ENCODE peak calls at places on chromosomes 7 and 10, in five cellular contexts. T, F, L, E and J are unnamed samples.

GRCh38 chr7:121288894-121289293 is 39.9 kb upstream of the WNT16 start:
- DNase-seq in T (no peak), F (no peak), L (no peak), E (no peak), J (peak)

GRCh38 chr7:2542924-2543871 is 12.1 kb downstream of the BRAT1 start:
- DNase-seq in T (no peak), F (no peak), L (peak), E (peak), J (no peak)

GRCh38 chr7:4803397-4804241 is 28.2 kb downstream of the AP5Z1 start:
- DNase-seq in T (peak), F (no peak), L (peak), E (no peak), J (no peak)

GRCh38 chr7:31002256-31002655 is 38.5 kb downstream of the GHRHR start:
- DNase-seq in T (no peak), F (no peak), L (peak), E (no peak), J (no peak)

GRCh38 chr10:71084818-71085126 is 127.6 kb upstream of the UNC5B start:
- DNase-seq in T (no peak), F (no peak), L (no peak), E (peak), J (no peak)

GRCh38 chr10:69338547-69339450 is 60.5 kb downstream of the HK1 start:
- DNase-seq in T (no peak), F (no peak), L (no peak), E (peak), J (no peak)

GRCh38 chr7:38830826-38831225 is 78.2 kb downstream of the VPS41 start:
- DNase-seq in T (no peak), F (no peak), L (no peak), E (no peak), J (no peak)

GRCh38 chr10:4723860-4724259 is 102.1 kb upstream of the AKR1E2 start:
- DNase-seq in T (no peak), F (no peak), L (no peak), E (no peak), J (no peak)

GRCh38 chr10:100520811-100521210 is 1.1 kb upstream of the SEC31B start:
- DNase-seq in T (no peak), F (no peak), L (no peak), E (no peak), J (no peak)

GRCh38 chr7:19248681-19249080 is 103.5 kb upstream of the FERD3L start:
- DNase-seq in T (no peak), F (no peak), L (no peak), E (no peak), J (peak)

GRCh38 chr7:133434246-133434865 is 181.5 kb downstream of the EXOC4 start:
- DNase-seq in T (peak), F (no peak), L (no peak), E (no peak), J (peak)

GRCh38 chr10:61912981-61913380 is 11.5 kb downstream of the ARID5B start:
- DNase-seq in T (no peak), F (no peak), L (no peak), E (no peak), J (no peak)

GRCh38 chr10:47346572-47347302 is 1.4 kb upstream of the RBP3 start:
- DNase-seq in T (no peak), F (no peak), L (peak), E (peak), J (peak)

GRCh38 chr7:24732646-24733413 is 24.4 kb downstream of the GSDME start:
- DNase-seq in T (peak), F (no peak), L (no peak), E (peak), J (peak)

GRCh38 chr7:69429817-69430501 is 168.3 kb upstream of the AUTS2 start:
- DNase-seq in T (no peak), F (no peak), L (no peak), E (peak), J (no peak)

GRCh38 chr7:85497999-85498398 is 311.1 kb upstream of the SEMA3D start:
- DNase-seq in T (no peak), F (no peak), L (no peak), E (no peak), J (no peak)

GRCh38 chr10:99777918-99778716 is 4.3 kb upstream of the ABCC2 start:
- DNase-seq in T (peak), F (no peak), L (no peak), E (no peak), J (no peak)

GRCh38 chr7:155996718-155997059 is 184.4 kb upstream of the SHH start:
- DNase-seq in T (no peak), F (no peak), L (no peak), E (no peak), J (no peak)

GRCh38 chr7:95026018-95026417 is 118.6 kb downstream of the PPP1R9A start:
- DNase-seq in T (no peak), F (no peak), L (no peak), E (no peak), J (no peak)

GRCh38 chr7:123183431-123183830 is 16.3 kb downstream of the SLC13A1 start:
- DNase-seq in T (no peak), F (no peak), L (no peak), E (no peak), J (no peak)

GRCh38 chr10:113965683-113966082 is 78.0 kb upstream of the ADRB1 start:
- DNase-seq in T (no peak), F (no peak), L (no peak), E (no peak), J (no peak)

GRCh38 chr7:150373049-150373801 is 4.6 kb downstream of the REPIN1 start:
- DNase-seq in T (no peak), F (peak), L (no peak), E (no peak), J (no peak)

GRCh38 chr7:98354052-98354451 is 46.8 kb downstream of the BAIAP2L1 start:
- DNase-seq in T (peak), F (no peak), L (no peak), E (no peak), J (no peak)
- H3K4me3 ChIP-seq in T (peak), F (no peak), L (no peak), E (no peak), J (no peak)

GRCh38 chr10:21363753-21364104 is 161.8 kb downstream of the SKIDA1 start:
- DNase-seq in T (peak), F (no peak), L (no peak), E (no peak), J (peak)
- H3K4me3 ChIP-seq in T (peak), F (no peak), L (no peak), E (no peak), J (no peak)

DNA sequence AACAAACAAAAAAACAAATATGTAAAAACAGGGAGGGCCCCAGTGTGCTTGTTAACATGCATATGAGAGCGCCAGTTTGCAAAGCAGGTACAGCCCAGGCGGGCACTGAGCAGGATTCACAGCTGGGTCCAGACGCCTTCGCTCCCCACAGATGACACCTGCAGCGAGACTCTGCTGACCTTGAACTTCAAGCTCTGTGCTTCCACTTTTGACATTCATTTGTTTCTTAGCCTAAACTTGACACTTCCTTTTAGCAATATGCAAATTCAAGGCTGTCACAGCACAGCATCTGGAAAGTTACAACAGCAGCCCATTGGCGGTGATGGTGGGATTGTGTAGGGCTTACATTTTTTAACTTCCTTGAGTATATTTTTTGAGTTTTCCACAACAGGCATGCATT is 88.8 kb upstream of the TNS3 start:
- DNase-seq in T (no peak), F (no peak), L (peak), E (no peak), J (no peak)
- H3K4me3 ChIP-seq in T (no peak), F (no peak), L (no peak), E (no peak), J (no peak)

GRCh38 chr7:28666144-28666543 is 253.8 kb downstream of the CREB5 start:
- DNase-seq in T (no peak), F (no peak), L (no peak), E (no peak), J (no peak)
- H3K4me3 ChIP-seq in T (no peak), F (no peak), L (no peak), E (no peak), J (no peak)

DNA sequence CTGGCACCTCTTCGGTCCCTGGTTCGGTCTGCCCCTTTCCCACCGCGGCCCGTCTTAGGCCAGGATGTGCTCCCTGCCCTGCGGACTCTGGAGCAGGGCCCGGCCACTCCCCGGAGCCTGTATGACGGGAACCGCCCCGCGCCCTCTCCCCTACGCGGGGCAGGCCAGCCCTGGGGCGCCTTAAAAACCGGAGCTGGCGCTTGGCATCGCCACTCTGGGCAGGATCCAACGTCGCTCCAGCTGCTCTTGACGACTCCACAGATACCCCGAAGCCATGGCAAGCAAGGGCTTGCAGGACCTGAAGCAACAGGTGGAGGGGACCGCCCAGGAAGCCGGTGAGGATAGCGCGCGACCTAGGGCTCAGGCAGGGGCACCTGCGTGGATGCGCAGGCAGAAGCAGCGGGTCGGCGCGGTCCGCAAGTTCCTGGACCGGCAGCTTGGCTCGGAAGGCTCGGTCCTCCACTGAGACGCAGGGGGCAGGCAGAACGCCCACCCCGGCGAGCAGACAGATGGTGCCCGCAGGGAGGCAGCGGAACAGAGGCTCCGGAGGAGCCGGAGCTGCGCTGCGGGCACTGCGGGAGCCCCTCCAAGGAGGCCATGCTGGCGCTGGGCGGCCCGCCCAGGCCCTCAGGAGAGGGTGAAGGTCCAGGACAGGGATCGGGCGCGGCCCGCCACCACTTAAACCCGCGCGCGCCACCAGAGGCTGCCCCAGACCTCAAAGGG is at the start of gene ADIRF:
- DNase-seq in T (no peak), F (peak), L (peak), E (peak), J (no peak)
- H3K4me3 ChIP-seq in T (no peak), F (peak), L (peak), E (peak), J (peak)

DNA sequence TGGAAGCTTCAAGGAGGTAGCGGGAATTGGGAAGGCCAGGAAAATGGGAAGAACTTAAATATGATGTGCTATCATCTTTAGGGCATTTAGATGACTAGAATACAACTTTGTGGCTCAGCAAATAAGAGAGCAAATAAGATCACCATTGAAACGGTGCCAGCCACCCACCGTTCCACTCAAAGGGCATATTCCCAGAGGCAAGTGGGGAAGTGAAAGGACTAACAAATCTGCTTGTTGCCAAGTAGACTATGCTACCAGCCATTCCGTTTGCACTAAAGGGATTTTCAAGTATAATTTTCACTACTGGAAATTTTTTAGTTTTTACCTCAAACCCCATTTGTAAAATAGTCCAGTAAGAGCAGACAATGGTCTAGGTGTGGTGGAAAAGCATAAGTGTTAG is 4.0 kb upstream of the PPP1R3C start:
- DNase-seq in T (no peak), F (no peak), L (no peak), E (no peak), J (no peak)
- H3K4me3 ChIP-seq in T (no peak), F (no peak), L (no peak), E (no peak), J (no peak)

DNA sequence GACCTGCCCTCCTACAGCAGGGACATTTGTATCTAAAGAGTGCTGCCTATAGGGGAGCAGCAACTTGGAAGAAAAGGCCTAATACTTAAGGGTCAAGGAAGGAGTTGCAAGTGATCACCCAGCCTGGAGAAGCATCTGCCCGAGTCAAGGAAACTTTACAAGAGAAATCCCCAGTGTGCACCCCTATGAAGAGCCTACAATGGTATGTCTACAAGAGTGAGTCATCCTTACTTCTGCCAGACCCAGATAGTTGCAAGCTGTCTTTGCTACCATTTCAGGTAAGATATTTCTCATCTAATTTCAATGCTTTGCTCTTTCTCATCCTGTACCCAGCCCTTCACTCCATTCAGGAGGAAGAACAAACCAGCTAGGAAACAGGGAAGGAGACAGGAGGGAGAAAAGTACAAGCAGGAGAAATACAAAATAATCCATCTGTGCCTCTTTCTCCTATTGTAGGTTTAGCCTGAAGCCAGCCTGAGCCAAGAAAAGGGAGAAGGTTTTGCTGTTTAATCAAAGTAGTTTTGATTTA is 34.4 kb upstream of the AGR3 start:
- DNase-seq in T (peak), F (no peak), L (no peak), E (no peak), J (peak)
- H3K4me3 ChIP-seq in T (peak), F (no peak), L (no peak), E (no peak), J (no peak)

GRCh38 chr10:132336064-132336746 is 4.2 kb downstream of the LRRC27 start:
- DNase-seq in T (no peak), F (no peak), L (peak), E (peak), J (peak)
- H3K4me3 ChIP-seq in T (no peak), F (peak), L (peak), E (no peak), J (no peak)

GRCh38 chr10:96044686-96045085 is 1.3 kb downstream of the CCNJ start:
- DNase-seq in T (no peak), F (no peak), L (no peak), E (no peak), J (peak)

GRCh38 chr10:96043895-96044580 is 655 bp downstream of the CCNJ start:
- DNase-seq in T (peak), F (peak), L (peak), E (peak), J (peak)

GRCh38 chr10:96049340-96049739 is 6.0 kb downstream of the CCNJ start:
- DNase-seq in T (no peak), F (no peak), L (no peak), E (no peak), J (no peak)

GRCh38 chr10:96047004-96047649 is 3.7 kb downstream of the CCNJ start:
- DNase-seq in T (peak), F (no peak), L (no peak), E (no peak), J (no peak)

GRCh38 chr10:96046546-96046945 is 3.2 kb downstream of the CCNJ start:
- DNase-seq in T (no peak), F (no peak), L (no peak), E (no peak), J (no peak)
- H3K4me3 ChIP-seq in T (no peak), F (no peak), L (no peak), E (no peak), J (no peak)

DNA sequence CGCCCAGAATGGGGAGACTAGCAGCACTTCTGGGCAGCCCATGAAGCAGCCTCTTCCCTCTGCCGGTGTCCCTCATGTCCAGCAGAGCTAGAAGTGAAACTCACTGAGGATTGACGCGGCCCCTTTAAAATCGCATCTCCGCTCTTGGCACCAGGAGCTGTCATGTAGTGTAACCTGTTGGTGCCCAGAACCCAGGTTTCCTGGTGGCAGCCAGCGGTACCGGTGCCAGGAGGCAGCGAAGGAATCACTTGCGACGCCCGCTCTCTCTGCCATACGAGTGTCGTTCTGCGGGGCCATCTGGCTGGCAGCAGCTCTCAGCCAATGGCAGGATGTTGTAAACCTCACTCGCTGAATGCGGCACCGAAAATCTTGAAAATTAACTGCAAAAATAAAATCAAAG is 82.7 kb downstream of the CUX1 start:
- DNase-seq in T (no peak), F (no peak), L (peak), E (peak), J (no peak)
- H3K4me3 ChIP-seq in T (no peak), F (peak), L (no peak), E (peak), J (peak)